ENCODE peak calls at places on chromosomes 2 and 18, in four cellular contexts. W, E, G and N are unnamed samples.
A peak's percentile ranks its signal among the peaks of the same experiment; 100 is the strongest.

GRCh38 chr2:55771612-55772011 is 78.0 kb upstream of the PNPT1 start:
- DNase-seq in W (peak; percentile 35), G (peak; percentile 8), E (peak; percentile 66), N (no peak)

GRCh38 chr18:34494359-34494696 is 215.8 kb upstream of the DTNA start:
- DNase-seq in G (peak; percentile 8), W (no peak), E (peak; percentile 12), N (no peak)

GRCh38 chr18:66682855-66683322 is 79.0 kb upstream of the CDH19 start:
- DNase-seq in G (peak; percentile 14), E (peak; percentile 88), W (no peak), N (no peak)

GRCh38 chr18:63119647-63120046 is 199.9 kb downstream of the BCL2 start:
- DNase-seq in G (peak; percentile 47), E (peak; percentile 37), W (no peak), N (no peak)

GRCh38 chr2:234674781-234675201 is 177.9 kb upstream of the ARL4C start:
- DNase-seq in W (peak; percentile 23), E (no peak), G (no peak), N (no peak)

GRCh38 chr2:149038442-149039212 is at the start of gene LYPD6B:
- DNase-seq in E (no peak), W (peak; percentile 16), G (peak; percentile 70), N (no peak)

GRCh38 chr2:40760071-40760666 is 308.3 kb upstream of the SLC8A1 start:
- DNase-seq in W (peak; percentile 39), G (peak; percentile 59), E (peak; percentile 45), N (no peak)

GRCh38 chr2:196331143-196331542 is 159.8 kb upstream of the STK17B start:
- DNase-seq in E (peak; percentile 84), W (peak; percentile 21), G (no peak), N (no peak)

GRCh38 chr2:102505290-102505689 is 32.3 kb downstream of the SLC9A4 start:
- DNase-seq in G (no peak), W (peak; percentile 47), E (no peak), N (no peak)

GRCh38 chr2:61485281-61485680 is 14.4 kb upstream of the USP34 start:
- DNase-seq in E (no peak), W (no peak), G (no peak), N (no peak)

GRCh38 chr2:230077851-230078547 is 9.3 kb upstream of the SLC16A14 start:
- DNase-seq in G (no peak), E (peak; percentile 74), W (no peak), N (no peak)

GRCh38 chr2:109128048-109128465 is 948 bp upstream of the SH3RF3 start:
- DNase-seq in E (peak; percentile 89), G (peak; percentile 91), W (peak; percentile 50), N (no peak)

GRCh38 chr2:42010743-42011298 is 37.0 kb upstream of the PKDCC start:
- DNase-seq in W (peak; percentile 26), E (no peak), G (no peak), N (no peak)

GRCh38 chr2:208319403-208319802 is 53.3 kb downstream of the PIKFYVE start:
- DNase-seq in W (no peak), G (no peak), E (no peak), N (no peak)

GRCh38 chr18:22031581-22031980 is 137.8 kb upstream of the GATA6 start:
- DNase-seq in G (no peak), W (no peak), E (no peak), N (no peak)

GRCh38 chr2:127593228-127594115 is 52.5 kb upstream of the GPR17 start:
- DNase-seq in W (no peak), G (no peak), E (no peak), N (no peak)

GRCh38 chr18:40877096-40877495 is 1077.9 kb upstream of the PIK3C3 start:
- DNase-seq in G (no peak), W (peak; percentile 86), E (peak; percentile 5), N (peak; percentile 65)

GRCh38 chr2:118837067-118837466 is 10.4 kb downstream of the EN1 start:
- DNase-seq in W (no peak), G (no peak), E (no peak), N (no peak)

GRCh38 chr2:64404002-64404731 is 49.8 kb upstream of the LGALSL start:
- DNase-seq in E (peak; percentile 99), W (no peak), G (peak; percentile 89), N (no peak)

GRCh38 chr18:159037-159652 is 788 bp downstream of the USP14 start:
- DNase-seq in G (peak; percentile 46), W (peak; percentile 30), E (peak; percentile 23), N (no peak)

GRCh38 chr18:71878226-71878625 is 665.9 kb downstream of the CBLN2 start:
- DNase-seq in E (no peak), W (no peak), G (no peak), N (no peak)

GRCh38 chr2:24793752-24794477 is 690 bp downstream of the CENPO start:
- DNase-seq in G (peak; percentile 78), E (peak; percentile 68), W (peak; percentile 37), N (no peak)

GRCh38 chr2:57720728-57721627 is 325.6 kb upstream of the VRK2 start:
- DNase-seq in W (peak; percentile 42), E (peak; percentile 61), G (peak; percentile 77), N (peak; percentile 2)

GRCh38 chr2:77228379-77228778 is 293.8 kb downstream of the LRRTM4 start:
- DNase-seq in G (no peak), E (no peak), W (no peak), N (no peak)

GRCh38 chr2:170842785-170843184 is 26.1 kb downstream of the GAD1 start:
- DNase-seq in G (no peak), E (no peak), W (peak; percentile 27), N (peak; percentile 28)

GRCh38 chr2:119122663-119123062 is 35.9 kb downstream of the C1QL2 start:
- DNase-seq in G (no peak), W (no peak), E (no peak), N (no peak)

GRCh38 chr2:17628349-17629261 is 88.1 kb downstream of the VSNL1 start:
- DNase-seq in E (no peak), G (no peak), W (peak; percentile 44), N (no peak)

GRCh38 chr2:37020212-37020886 is 54.0 kb upstream of the STRN start:
- DNase-seq in E (peak; percentile 77), G (no peak), W (no peak), N (no peak)

GRCh38 chr2:150476213-150476740 is 11.2 kb downstream of the RND3 start:
- DNase-seq in E (peak; percentile 56), W (no peak), G (no peak), N (peak; percentile 13)

GRCh38 chr2:36695746-36696415 is 626 bp upstream of the VIT start:
- DNase-seq in G (no peak), E (peak; percentile 70), W (peak; percentile 51), N (no peak)

GRCh38 chr2:112627060-112628040 is 18.4 kb upstream of the SLC20A1 start:
- DNase-seq in G (no peak), E (peak; percentile 95), W (peak; percentile 96), N (no peak)

GRCh38 chr2:102803041-102803896 is 41.4 kb downstream of the TMEM182 start:
- DNase-seq in W (peak; percentile 65), G (no peak), E (no peak), N (no peak)

GRCh38 chr2:53422979-53423378 is 344.6 kb upstream of the CHAC2 start:
- DNase-seq in W (peak; percentile 51), G (peak; percentile 66), E (peak; percentile 26), N (no peak)

GRCh38 chr2:8159211-8159965 is 522.5 kb upstream of the ID2 start:
- DNase-seq in E (no peak), W (no peak), G (no peak), N (no peak)

GRCh38 chr2:54475285-54475684 is 19.2 kb downstream of the SPTBN1 start:
- DNase-seq in E (no peak), G (no peak), W (no peak), N (no peak)

GRCh38 chr2:216691210-216691741 is 4.1 kb downstream of the IGFBP5 start:
- DNase-seq in W (peak; percentile 58), G (peak; percentile 81), E (no peak), N (no peak)

GRCh38 chr2:18721038-18721922 is 131.9 kb upstream of the NT5C1B start:
- DNase-seq in E (peak; percentile 88), G (no peak), W (no peak), N (no peak)

GRCh38 chr2:23208339-23208738 is 176.6 kb upstream of the KLHL29 start:
- DNase-seq in E (no peak), G (no peak), W (no peak), N (no peak)

GRCh38 chr2:42618972-42619371 is 50.5 kb downstream of the MTA3 start:
- DNase-seq in E (peak; percentile 91), W (peak; percentile 77), G (no peak), N (no peak)

GRCh38 chr2:59390581-59390980 is 1149.5 kb upstream of the FANCL start:
- DNase-seq in W (no peak), E (no peak), G (no peak), N (no peak)
- TF ChIP-seq EZH2 in W (no peak), E (no peak), G (no peak), N (no peak)

GRCh38 chr2:144515694-144516416 is 4.1 kb downstream of the ZEB2 start:
- DNase-seq in G (peak; percentile 66), W (no peak), E (peak; percentile 64), N (no peak)
- TF ChIP-seq EZH2 in G (no peak), W (no peak), E (no peak), N (peak; percentile 23)

DNA sequence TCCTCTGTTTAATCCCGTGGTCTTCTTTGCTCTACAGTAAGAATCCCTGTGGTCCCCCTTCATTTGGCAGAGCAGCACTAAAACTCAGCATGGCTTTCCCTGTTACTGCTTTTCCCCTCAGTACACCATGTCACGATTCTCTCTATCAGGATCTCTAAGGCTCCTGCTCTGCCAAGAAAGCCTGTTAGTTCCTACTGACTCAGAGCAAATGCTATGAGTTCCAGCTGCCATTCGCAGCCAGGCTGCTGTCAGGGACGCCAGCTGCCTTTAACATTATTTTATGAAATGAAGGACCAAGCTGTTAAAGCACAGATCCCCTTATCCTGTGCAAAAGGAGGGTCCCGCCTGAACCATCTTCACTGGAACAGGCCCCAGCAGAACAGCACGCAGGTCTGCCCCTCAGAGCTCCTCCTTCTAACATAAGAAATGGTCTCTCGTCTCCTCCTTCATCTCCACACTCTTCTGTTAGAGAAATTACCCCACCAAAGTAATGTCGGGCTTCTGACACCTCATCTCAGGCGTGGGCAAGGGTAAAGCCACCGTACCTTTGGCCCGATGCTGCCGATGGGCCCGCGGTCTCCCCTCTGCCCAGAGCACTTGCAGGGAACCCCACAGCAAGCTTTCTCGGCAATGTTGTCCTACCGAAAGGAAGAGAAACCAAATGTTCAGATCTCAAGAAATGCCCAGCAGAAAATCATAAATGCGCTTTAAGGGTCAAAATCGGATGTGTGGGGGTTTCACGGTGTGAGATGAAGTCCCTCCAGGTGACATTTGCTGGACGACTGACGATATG is 52.6 kb downstream of the COL6A3 start:
- DNase-seq in E (no peak), G (no peak), W (no peak), N (no peak)
- TF ChIP-seq EZH2 in E (no peak), G (no peak), W (no peak), N (no peak)

GRCh38 chr2:161414385-161415040 is 1.6 kb upstream of the TBR1 start:
- DNase-seq in W (peak; percentile 17), E (peak; percentile 44), G (peak; percentile 84), N (no peak)
- TF ChIP-seq EZH2 in W (no peak), E (no peak), G (peak; percentile 48), N (peak; percentile 9)